ENCODE peak calls at places on chromosomes 11 and 22, in eight cellular contexts. W is tibial artery, Q is PC-9, C is neural progenitor cell, U is psoas muscle, Y is thyroid gland, J is IMR-90, T is sigmoid colon. G is an unnamed sample.
A peak's percentile ranks its signal among the peaks of the same experiment; 100 is the strongest.

GRCh38 chr22:29344137-29344536 is 28.6 kb upstream of the RASL10A start:
- DNase-seq in U (peak; percentile 87), Y (peak; percentile 96), C (no peak), W (no peak), T (peak; percentile 94), J (peak; percentile 79), Q (peak; percentile 93), G (peak; percentile 89)

GRCh38 chr11:107799245-107799859 is 59.2 kb downstream of the SLC35F2 start:
- DNase-seq in W (peak; percentile 82), Y (peak; percentile 61), Q (peak; percentile 65), C (peak; percentile 68), T (peak; percentile 81), J (peak; percentile 57), U (peak; percentile 70), G (peak; percentile 25)

GRCh38 chr22:46584081-46584903 is 35.9 kb upstream of the GRAMD4 start:
- DNase-seq in W (no peak), Q (no peak), U (no peak), J (peak; percentile 48), C (peak; percentile 59), T (peak; percentile 57), Y (peak; percentile 54), G (peak; percentile 56)

GRCh38 chr11:128688896-128689546 is 4.9 kb upstream of the FLI1 start:
- DNase-seq in T (no peak), J (no peak), Q (no peak), U (no peak), C (peak; percentile 28), Y (no peak), W (no peak), G (no peak)

GRCh38 chr11:19931141-19931767 is 218.6 kb downstream of the NAV2 start:
- DNase-seq in T (peak; percentile 91), J (no peak), Q (no peak), W (no peak), C (peak; percentile 65), U (no peak), Y (peak; percentile 42), G (no peak)

GRCh38 chr11:76161261-76161961 is 44.9 kb downstream of the WNT11 start:
- DNase-seq in Y (peak; percentile 31), Q (no peak), T (no peak), J (no peak), W (no peak), U (no peak), C (peak; percentile 40), G (no peak)

GRCh38 chr11:47980907-47981621 is 705 bp downstream of the PTPRJ start:
- DNase-seq in U (peak; percentile 56), Y (peak; percentile 61), W (no peak), T (peak; percentile 67), C (peak; percentile 88), J (peak; percentile 40), Q (peak; percentile 37), G (no peak)

GRCh38 chr22:29269230-29269604 is 1.1 kb downstream of the EWSR1 start:
- DNase-seq in C (no peak), J (no peak), T (no peak), W (no peak), Q (no peak), Y (no peak), U (no peak), G (no peak)

GRCh38 chr11:3153291-3153861 is 11.7 kb downstream of the OSBPL5 start:
- DNase-seq in J (peak; percentile 97), W (peak; percentile 79), C (no peak), T (peak; percentile 93), U (peak; percentile 73), Y (no peak), Q (no peak), G (no peak)

GRCh38 chr22:45671051-45671782 is 417 bp upstream of the ATXN10 start:
- DNase-seq in U (peak; percentile 17), T (peak; percentile 73), W (no peak), C (peak; percentile 58), Q (no peak), J (no peak), Y (peak; percentile 14), G (no peak)

DNA sequence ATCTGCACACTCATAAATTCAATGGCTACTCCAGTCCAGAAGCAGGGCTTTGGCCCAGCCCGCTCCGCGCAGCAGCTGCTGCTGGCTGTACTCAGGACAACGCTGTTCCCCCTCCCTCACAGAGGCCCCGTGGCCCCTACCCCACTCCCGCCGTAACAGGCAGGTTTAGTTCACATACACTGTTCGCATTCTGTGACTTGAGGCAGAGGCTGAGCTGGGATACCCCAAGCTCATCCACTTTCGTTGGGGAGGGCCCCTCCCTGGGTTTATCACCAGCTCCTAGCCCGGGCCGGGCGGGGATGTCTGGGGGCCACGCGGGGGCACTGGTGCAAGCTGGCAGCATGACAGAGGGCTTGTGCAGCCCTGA is 52.4 kb downstream of the SYT13 start:
- DNase-seq in Y (no peak), T (peak; percentile 55), J (no peak), W (peak; percentile 14), C (no peak), U (no peak), Q (no peak), G (no peak)
- TF ChIP-seq CTCF in Y (no peak), T (no peak), J (no peak), W (no peak), C (peak; percentile 0), U (no peak), Q (no peak), G (no peak)

DNA sequence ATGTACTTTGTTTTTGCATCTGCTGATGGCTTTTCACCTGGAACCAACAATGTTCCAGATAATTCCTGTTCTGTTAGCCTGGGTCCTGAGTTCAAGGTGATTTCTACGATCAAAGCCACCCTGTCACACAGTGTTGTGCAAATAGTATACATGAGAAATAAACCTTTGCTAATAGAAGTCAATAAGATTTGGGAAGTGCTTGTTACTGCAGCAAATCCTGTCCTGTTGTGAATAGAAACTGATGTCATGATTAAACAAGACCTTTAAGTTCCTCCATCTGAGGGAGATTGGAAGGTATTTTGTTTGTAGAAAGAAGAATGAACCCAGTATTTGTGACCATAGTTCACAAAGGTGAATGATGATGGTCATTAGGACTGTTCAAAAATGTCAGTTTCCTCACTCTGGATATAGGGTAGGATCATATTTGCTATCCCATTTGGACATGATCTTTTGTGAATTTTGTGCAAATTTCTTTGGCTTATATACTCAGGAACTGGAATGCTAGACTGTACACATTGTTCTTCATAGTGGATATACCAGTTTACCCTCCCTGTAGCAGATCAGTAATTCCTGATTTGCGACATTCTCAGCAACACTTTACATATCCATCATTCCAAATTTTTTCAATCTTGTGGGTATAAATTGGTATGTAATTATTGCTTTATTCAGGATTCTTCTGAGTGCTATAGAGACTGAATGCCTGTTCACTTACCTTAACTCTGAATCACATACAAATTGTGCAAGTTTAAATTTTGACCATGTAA is 428.5 kb downstream of the METTL15 start:
- DNase-seq in T (no peak), J (no peak), W (no peak), C (no peak), Y (no peak), Q (no peak), U (no peak), G (no peak)
- H3K27me3 ChIP-seq in T (no peaks in the 10 kb centered on the region), J (no peaks in the 10 kb centered on the region), W (no peaks in the 10 kb centered on the region), C (no peaks in the 10 kb centered on the region), Y (no peaks in the 10 kb centered on the region), Q (no peaks in the 10 kb centered on the region), U (no peaks in the 10 kb centered on the region), G (no peaks in the 10 kb centered on the region)

GRCh38 chr11:96219981-96220623 is 122.9 kb downstream of the MAML2 start:
- DNase-seq in W (peak; percentile 45), U (no peak), Q (no peak), J (peak; percentile 62), Y (no peak), T (no peak), C (peak; percentile 26), G (no peak)

GRCh38 chr11:96218901-96219300 is 124.1 kb downstream of the MAML2 start:
- DNase-seq in C (no peak), Q (no peak), U (no peak), Y (no peak), T (no peak), W (no peak), J (no peak), G (no peak)

GRCh38 chr11:96217206-96217605 is 125.8 kb downstream of the MAML2 start:
- DNase-seq in Q (no peak), U (no peak), J (no peak), Y (no peak), T (no peak), W (no peak), C (no peak), G (no peak)

GRCh38 chr11:96215826-96216225 is 127.2 kb downstream of the MAML2 start:
- DNase-seq in J (no peak), W (no peak), Q (no peak), Y (no peak), T (no peak), U (no peak), C (no peak), G (no peak)

DNA sequence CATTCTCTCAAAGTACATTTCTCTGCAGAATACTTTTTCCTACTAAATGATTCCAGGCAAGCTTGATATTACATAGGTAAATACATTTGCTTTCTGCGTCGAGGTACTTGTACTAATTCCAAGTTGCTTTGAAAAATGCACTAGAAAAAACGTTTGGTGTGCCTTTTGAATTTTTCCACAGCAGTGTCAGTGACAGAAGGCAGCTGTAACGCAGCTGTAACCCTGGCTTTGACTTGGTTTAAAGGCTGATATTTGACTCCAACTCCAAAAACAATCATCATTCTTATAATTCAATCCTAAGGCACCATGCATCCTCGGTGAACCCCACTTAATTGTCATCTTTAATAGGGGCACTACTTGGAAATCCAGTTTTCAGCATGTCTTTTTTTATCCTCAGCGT is 125.0 kb downstream of the MAML2 start:
- DNase-seq in W (no peak), T (no peak), Q (no peak), U (no peak), Y (no peak), J (no peak), C (no peak), G (no peak)
- H3K4me1 ChIP-seq in W (peaks cover 71% of the 10 kb centered on the region), T (peaks cover 30% of the 10 kb centered on the region), Q (peaks cover 37% of the 10 kb centered on the region), U (peaks cover 16% of the 10 kb centered on the region), Y (peaks cover 33% of the 10 kb centered on the region), J (peaks cover 34% of the 10 kb centered on the region), C (peaks cover 14% of the 10 kb centered on the region), G (peaks cover 5% of the 10 kb centered on the region)

GRCh38 chr22:48664586-48664985 is 1163.1 kb downstream of the BRD1 start:
- DNase-seq in W (no peak), T (no peak), Y (no peak), J (no peak), U (no peak), Q (no peak), C (no peak), G (no peak)

GRCh38 chr22:48662476-48663150 is 1165.1 kb downstream of the BRD1 start:
- DNase-seq in Y (no peak), Q (no peak), J (no peak), C (no peak), T (no peak), W (no peak), U (no peak), G (no peak)

GRCh38 chr22:48665286-48666010 is 1162.2 kb downstream of the BRD1 start:
- DNase-seq in W (no peak), Q (no peak), U (no peak), C (no peak), J (no peak), Y (no peak), T (no peak), G (no peak)

GRCh38 chr22:48661984-48662383 is 1165.7 kb downstream of the BRD1 start:
- DNase-seq in J (no peak), U (no peak), C (no peak), Q (no peak), W (no peak), T (no peak), Y (no peak), G (no peak)

DNA sequence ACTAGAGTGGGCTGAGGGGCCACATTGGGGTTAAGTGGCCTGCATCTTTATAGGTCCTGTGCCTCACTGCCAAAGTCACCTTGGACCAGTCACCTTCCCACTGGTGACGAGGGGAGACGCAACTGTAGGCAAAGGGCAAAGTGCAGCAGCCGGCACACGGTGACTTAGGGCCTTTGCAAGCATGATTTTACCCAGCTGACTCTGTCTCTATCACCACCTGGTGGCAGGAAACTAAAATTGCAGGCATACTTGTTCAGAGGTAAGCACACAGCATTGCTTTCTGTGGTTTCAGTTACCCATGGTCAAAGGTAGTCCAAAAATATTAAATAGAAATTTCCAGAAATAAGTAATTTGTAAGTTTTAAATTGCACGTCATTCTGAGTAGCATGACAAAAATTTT is 1164.4 kb downstream of the BRD1 start:
- DNase-seq in Q (no peak), W (no peak), T (no peak), J (no peak), Y (no peak), U (no peak), C (peak; percentile 33), G (no peak)
- TF ChIP-seq CTCF in Q (peak; percentile 63), W (no peak), T (no peak), J (no peak), Y (no peak), U (peak; percentile 13), C (peak; percentile 65), G (peak; percentile 38)

G was measured in foreskin keratinocyte.